ENCODE peak calls at places on chromosome 4, in five cellular contexts. V, A, X, J and Q are unnamed samples.

GRCh38 chr4:69984030-69984443 is 11.7 kb upstream of the STATH start:
- DNase-seq in V (no peak), A (no peak), X (no peak), J (no peak), Q (no peak)

GRCh38 chr4:158996669-158997074 is 106.2 kb upstream of the RAPGEF2 start:
- DNase-seq in V (peak), A (no peak), X (no peak), J (peak), Q (peak)

GRCh38 chr4:139419388-139419914 is 34.5 kb upstream of the RAB33B start:
- DNase-seq in V (no peak), A (no peak), X (no peak), J (peak), Q (peak)

GRCh38 chr4:156673483-156673882 is 298.1 kb downstream of the PDGFC start:
- DNase-seq in V (no peak), A (no peak), X (no peak), J (peak), Q (peak)

GRCh38 chr4:48329193-48329592 is 12.1 kb upstream of the SLAIN2 start:
- DNase-seq in V (no peak), A (no peak), X (no peak), J (peak), Q (no peak)

GRCh38 chr4:99221980-99222379 is 2.9 kb upstream of the ADH6 start:
- DNase-seq in V (peak), A (no peak), X (no peak), J (peak), Q (peak)

GRCh38 chr4:141331534-141332358 is 111.1 kb downstream of the ZNF330 start:
- DNase-seq in V (no peak), A (no peak), X (no peak), J (no peak), Q (no peak)

GRCh38 chr4:77308843-77309242 is 151.8 kb downstream of the CCNG2 start:
- DNase-seq in V (peak), A (no peak), X (no peak), J (peak), Q (peak)

GRCh38 chr4:5341151-5341925 is 290.1 kb downstream of the STK32B start:
- DNase-seq in V (no peak), A (no peak), X (no peak), J (no peak), Q (no peak)

GRCh38 chr4:2933566-2934076 is 29.6 kb downstream of the NOP14 start:
- DNase-seq in V (no peak), A (no peak), X (peak), J (no peak), Q (no peak)
- H3K23ac ChIP-seq in V (no peak), A (no peak), X (no peak), J (no peak), Q (peak)

GRCh38 chr4:40890199-40890598 is 140.4 kb downstream of the NSUN7 start:
- DNase-seq in V (no peak), A (no peak), X (no peak), J (no peak), Q (no peak)
- H3K23ac ChIP-seq in V (no peak), A (no peak), X (no peak), J (no peak), Q (no peak)

GRCh38 chr4:791201-791865 is 34.6 kb downstream of the CPLX1 start:
- DNase-seq in V (no peak), A (no peak), X (no peak), J (no peak), Q (no peak)
- H3K23ac ChIP-seq in V (no peak), A (no peak), X (no peak), J (no peak), Q (no peak)

GRCh38 chr4:61202100-61202637 is 2.0 kb downstream of the ADGRL3 start:
- DNase-seq in V (peak), A (no peak), X (peak), J (no peak), Q (no peak)

GRCh38 chr4:61202638-61203495 is 2.7 kb downstream of the ADGRL3 start:
- DNase-seq in V (peak), A (peak), X (peak), J (peak), Q (no peak)

GRCh38 chr4:61200991-61201526 is 933 bp downstream of the ADGRL3 start:
- DNase-seq in V (peak), A (peak), X (peak), J (peak), Q (no peak)

GRCh38 chr4:61200195-61200990 is at the start of gene ADGRL3:
- DNase-seq in V (peak), A (peak), X (peak), J (peak), Q (peak)

DNA sequence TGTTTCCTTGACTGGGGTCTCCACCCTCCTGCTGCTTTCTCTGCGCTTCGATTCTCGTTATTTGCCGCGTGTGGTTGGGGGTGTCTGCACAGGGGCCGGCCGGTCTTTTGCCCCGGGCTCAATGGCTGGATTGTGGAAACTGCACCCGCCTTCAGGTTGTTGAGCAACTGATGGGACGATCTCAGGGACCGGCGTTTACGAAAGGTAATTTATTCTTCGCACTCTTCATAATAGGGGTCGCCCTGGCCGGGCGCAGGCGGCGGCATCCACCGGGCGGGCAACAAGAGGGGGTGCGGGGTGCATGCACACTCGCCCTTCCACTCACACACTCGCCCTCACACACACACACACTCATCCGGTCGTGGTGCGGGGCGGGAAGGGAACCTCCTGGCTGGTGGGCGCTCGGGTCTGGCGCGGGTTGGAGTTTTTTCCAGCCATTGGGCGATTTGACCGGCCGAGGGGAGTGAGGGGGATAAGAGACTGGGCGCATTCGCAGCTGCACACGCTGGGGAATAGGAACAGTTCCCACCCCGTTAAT is 1.5 kb downstream of the ADGRL3 start:
- DNase-seq in V (peak), A (no peak), X (peak), J (peak), Q (no peak)
- H3K23ac ChIP-seq in V (no peak), A (no peak), X (no peak), J (no peak), Q (no peak)

DNA sequence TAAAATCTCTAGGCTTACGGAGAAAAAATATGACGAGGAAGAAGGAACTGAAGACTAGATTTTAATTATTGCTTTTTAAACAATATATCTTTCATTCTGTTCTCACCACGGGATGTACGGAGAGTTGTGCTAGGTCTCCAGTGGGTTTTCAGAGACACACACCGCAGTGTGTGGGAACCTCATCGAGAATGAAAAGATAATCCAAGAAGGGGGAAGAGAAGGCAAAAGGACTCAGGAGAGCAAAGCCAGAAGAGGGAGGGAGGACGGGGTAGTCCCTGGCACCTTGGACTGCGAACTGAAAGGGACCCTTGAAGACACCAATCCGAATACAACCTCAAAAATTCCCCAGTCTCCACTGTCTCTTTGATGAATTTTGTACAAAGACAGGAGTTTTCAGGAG is 907 bp upstream of the LEF1 start:
- DNase-seq in V (no peak), A (no peak), X (no peak), J (no peak), Q (no peak)
- H3K23ac ChIP-seq in V (no peak), A (no peak), X (no peak), J (peak), Q (no peak)

DNA sequence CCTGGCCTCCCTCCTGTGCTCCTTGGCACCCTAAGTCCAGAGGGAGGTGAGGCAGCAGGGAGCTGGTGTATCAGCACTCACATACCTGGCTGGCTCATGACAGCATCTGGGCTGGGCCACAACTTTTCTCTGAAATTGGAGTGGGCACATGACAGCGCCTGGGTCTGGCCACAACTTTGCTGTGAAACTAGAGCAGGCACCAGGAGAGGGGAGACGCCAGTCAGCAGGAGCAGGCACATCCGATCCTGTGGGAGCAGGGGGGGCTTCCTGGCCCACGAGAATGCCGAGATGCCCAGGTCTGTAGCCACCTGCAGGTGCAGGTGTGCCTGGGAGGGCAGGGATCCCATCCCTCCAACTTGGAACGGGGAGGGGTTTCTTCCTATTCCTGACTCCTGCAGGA is 69.7 kb upstream of the PPP3CA start:
- DNase-seq in V (no peak), A (peak), X (no peak), J (no peak), Q (no peak)
- H3K23ac ChIP-seq in V (no peak), A (no peak), X (no peak), J (no peak), Q (no peak)

GRCh38 chr4:151796106-151796505 is 35.3 kb upstream of the GATB start:
- DNase-seq in V (no peak), A (no peak), X (no peak), J (no peak), Q (no peak)
- H3K23ac ChIP-seq in V (no peak), A (no peak), X (no peak), J (no peak), Q (no peak)

GRCh38 chr4:84499065-84499982 is at the start of gene NKX6-1:
- DNase-seq in V (peak), A (peak), X (peak), J (peak), Q (peak)
- H3K23ac ChIP-seq in V (peak), A (no peak), X (no peak), J (no peak), Q (no peak)

DNA sequence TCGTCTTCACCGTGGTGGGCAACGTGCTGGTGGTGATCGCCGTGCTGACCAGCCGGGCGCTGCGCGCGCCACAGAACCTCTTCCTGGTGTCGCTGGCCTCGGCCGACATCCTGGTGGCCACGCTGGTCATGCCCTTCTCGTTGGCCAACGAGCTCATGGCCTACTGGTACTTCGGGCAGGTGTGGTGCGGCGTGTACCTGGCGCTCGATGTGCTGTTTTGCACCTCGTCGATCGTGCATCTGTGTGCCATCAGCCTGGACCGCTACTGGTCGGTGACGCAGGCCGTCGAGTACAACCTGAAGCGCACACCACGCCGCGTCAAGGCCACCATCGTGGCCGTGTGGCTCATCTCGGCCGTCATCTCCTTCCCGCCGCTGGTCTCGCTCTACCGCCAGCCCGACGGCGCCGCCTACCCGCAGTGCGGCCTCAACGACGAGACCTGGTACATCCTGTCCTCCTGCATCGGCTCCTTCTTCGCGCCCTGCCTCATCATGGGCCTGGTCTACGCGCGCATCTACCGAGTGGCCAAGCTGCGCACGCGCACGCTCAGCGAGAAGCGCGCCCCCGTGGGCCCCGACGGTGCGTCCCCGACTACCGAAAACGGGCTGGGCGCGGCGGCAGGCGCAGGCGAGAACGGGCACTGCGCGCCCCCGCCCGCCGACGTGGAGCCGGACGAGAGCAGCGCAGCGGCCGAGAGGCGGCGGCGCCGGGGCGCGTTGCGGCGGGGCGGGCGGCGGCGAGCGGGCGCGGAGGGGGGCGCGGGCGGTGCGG is 791 bp downstream of the ADRA2C start:
- DNase-seq in V (peak), A (peak), X (peak), J (peak), Q (no peak)
- H3K23ac ChIP-seq in V (peak), A (no peak), X (no peak), J (no peak), Q (no peak)